ENCODE peak calls at places on chromosomes 4 and X, in six cellular contexts. One of them, this sample, is unnamed.

GRCh38 chr4:85482000-85482738 is 7.2 kb downstream of the ARHGAP24 start:
- DNase-seq in K562: no peak
- DNase-seq in HepG2: no peak
- DNase-seq in GM12878: no peak
- DNase-seq in GM12892: no peak
- DNase-seq in H1: no peak
- DNase-seq in this sample: no peak

GRCh38 chrX:12984629-12985303 is 9.9 kb downstream of the TMSB4X start:
- DNase-seq in K562: peak; percentile 43
- DNase-seq in HepG2: no peak
- DNase-seq in GM12878: no peak
- DNase-seq in GM12892: no peak
- DNase-seq in H1: no peak
- DNase-seq in this sample: no peak

GRCh38 chrX:134883134-134883700 is 107.6 kb upstream of the SMIM10 start:
- DNase-seq in K562: no peak
- DNase-seq in HepG2: no peak
- DNase-seq in GM12878: no peak
- DNase-seq in GM12892: no peak
- DNase-seq in H1: no peak
- DNase-seq in this sample: no peak

GRCh38 chr4:577499-578450 is 1.7 kb upstream of the TMEM271 start:
- DNase-seq in K562: no peak
- DNase-seq in HepG2: peak; percentile 18
- DNase-seq in GM12878: no peak
- DNase-seq in GM12892: no peak
- DNase-seq in H1: peak; percentile 70
- DNase-seq in this sample: no peak

GRCh38 chrX:107451754-107452153 is 2.3 kb downstream of the FRMPD3 start:
- DNase-seq in K562: no peak
- DNase-seq in HepG2: no peak
- DNase-seq in GM12878: no peak
- DNase-seq in GM12892: no peak
- DNase-seq in H1: peak; percentile 46
- DNase-seq in this sample: no peak

GRCh38 chrX:68927178-68927577 is 98.4 kb downstream of the EFNB1 start:
- DNase-seq in K562: no peak
- DNase-seq in HepG2: no peak
- DNase-seq in GM12878: no peak
- DNase-seq in GM12892: no peak
- DNase-seq in H1: no peak
- DNase-seq in this sample: no peak

GRCh38 chrX:134338527-134338926 is 101.5 kb downstream of the CCDC160 start:
- DNase-seq in K562: no peak
- DNase-seq in HepG2: no peak
- DNase-seq in GM12878: peak; percentile 2
- DNase-seq in GM12892: no peak
- DNase-seq in H1: no peak
- DNase-seq in this sample: no peak

GRCh38 chrX:5646818-5647217 is 581.8 kb downstream of the NLGN4X start:
- DNase-seq in K562: no peak
- DNase-seq in HepG2: no peak
- DNase-seq in GM12878: peak; percentile 66
- DNase-seq in GM12892: peak; percentile 12
- DNase-seq in H1: no peak
- DNase-seq in this sample: no peak

GRCh38 chrX:19448077-19448476 is 67.2 kb downstream of the MAP3K15 start:
- DNase-seq in K562: no peak
- DNase-seq in HepG2: peak; percentile 15
- DNase-seq in GM12878: no peak
- DNase-seq in GM12892: no peak
- DNase-seq in H1: no peak
- DNase-seq in this sample: no peak

GRCh38 chr4:13642576-13642975 is 15.1 kb upstream of the BOD1L1 start:
- DNase-seq in K562: no peak
- DNase-seq in HepG2: no peak
- DNase-seq in GM12878: no peak
- DNase-seq in GM12892: no peak
- DNase-seq in H1: no peak
- DNase-seq in this sample: no peak

GRCh38 chr4:158484173-158484885 is 37.4 kb upstream of the RXFP1 start:
- DNase-seq in K562: no peak
- DNase-seq in HepG2: no peak
- DNase-seq in GM12878: no peak
- DNase-seq in GM12892: no peak
- DNase-seq in H1: no peak
- DNase-seq in this sample: no peak

GRCh38 chr4:58590714-58591113 is 1480.5 kb upstream of the IGFBP7 start:
- DNase-seq in K562: no peak
- DNase-seq in HepG2: no peak
- DNase-seq in GM12878: no peak
- DNase-seq in GM12892: no peak
- DNase-seq in H1: no peak
- DNase-seq in this sample: no peak

GRCh38 chr4:180197471-180197870 is 2045.7 kb upstream of the TENM3 start:
- DNase-seq in K562: no peak
- DNase-seq in HepG2: no peak
- DNase-seq in GM12878: no peak
- DNase-seq in GM12892: no peak
- DNase-seq in H1: no peak
- DNase-seq in this sample: no peak

GRCh38 chr4:59540311-59540710 is 1659.8 kb upstream of the ADGRL3 start:
- DNase-seq in K562: no peak
- DNase-seq in HepG2: peak; percentile 3
- DNase-seq in GM12878: no peak
- DNase-seq in GM12892: no peak
- DNase-seq in H1: no peak
- DNase-seq in this sample: no peak

GRCh38 chrX:40755291-40756249 is 20.2 kb upstream of the MED14 start:
- DNase-seq in K562: no peak
- DNase-seq in HepG2: no peak
- DNase-seq in GM12878: no peak
- DNase-seq in GM12892: no peak
- DNase-seq in H1: no peak
- DNase-seq in this sample: no peak

GRCh38 chrX:47815901-47816845 is 20.5 kb upstream of the ZNF81 start:
- DNase-seq in K562: no peak
- DNase-seq in HepG2: no peak
- DNase-seq in GM12878: no peak
- DNase-seq in GM12892: no peak
- DNase-seq in H1: no peak
- DNase-seq in this sample: no peak

GRCh38 chrX:153603131-153603656 is 4.3 kb upstream of the CCNQ start:
- DNase-seq in K562: no peak
- DNase-seq in HepG2: no peak
- DNase-seq in GM12878: no peak
- DNase-seq in GM12892: no peak
- DNase-seq in H1: no peak
- DNase-seq in this sample: no peak

GRCh38 chr4:157957905-157958304 is 214.9 kb downstream of the GASK1B start:
- DNase-seq in K562: no peak
- DNase-seq in HepG2: no peak
- DNase-seq in GM12878: no peak
- DNase-seq in GM12892: no peak
- DNase-seq in H1: no peak
- DNase-seq in this sample: no peak

GRCh38 chr4:91325495-91325894 is 978.3 kb upstream of the GRID2 start:
- DNase-seq in K562: no peak
- DNase-seq in HepG2: no peak
- DNase-seq in GM12878: no peak
- DNase-seq in GM12892: no peak
- DNase-seq in H1: no peak
- DNase-seq in this sample: no peak
- TF ChIP-seq TAF1 in K562: no peak
- TF ChIP-seq TAF1 in HepG2: no peak
- TF ChIP-seq TAF1 in GM12878: no peak
- TF ChIP-seq TAF1 in GM12892: no peak
- TF ChIP-seq TAF1 in H1: no peak
- TF ChIP-seq TAF1 in this sample: no peak

GRCh38 chr4:17376205-17376604 is 135.7 kb downstream of the QDPR start:
- DNase-seq in K562: no peak
- DNase-seq in HepG2: no peak
- DNase-seq in GM12878: no peak
- DNase-seq in GM12892: no peak
- DNase-seq in H1: no peak
- DNase-seq in this sample: no peak
- TF ChIP-seq POLR2AphosphoS5 in K562: no peak
- TF ChIP-seq POLR2AphosphoS5 in HepG2: no peak
- TF ChIP-seq POLR2AphosphoS5 in GM12878: no peak
- TF ChIP-seq POLR2AphosphoS5 in GM12892: no peak
- TF ChIP-seq POLR2AphosphoS5 in H1: no peak
- TF ChIP-seq POLR2AphosphoS5 in this sample: no peak

GRCh38 chr4:147928400-147928799 is 196.5 kb downstream of the ARHGAP10 start:
- DNase-seq in K562: no peak
- DNase-seq in HepG2: no peak
- DNase-seq in GM12878: no peak
- DNase-seq in GM12892: no peak
- DNase-seq in H1: no peak
- DNase-seq in this sample: no peak

GRCh38 chr4:147938481-147938880 is 206.6 kb downstream of the ARHGAP10 start:
- DNase-seq in K562: no peak
- DNase-seq in HepG2: no peak
- DNase-seq in GM12878: no peak
- DNase-seq in GM12892: no peak
- DNase-seq in H1: no peak
- DNase-seq in this sample: no peak

GRCh38 chr4:147927377-147928137 is 195.7 kb downstream of the ARHGAP10 start:
- DNase-seq in K562: no peak
- DNase-seq in HepG2: no peak
- DNase-seq in GM12878: no peak
- DNase-seq in GM12892: no peak
- DNase-seq in H1: no peak
- DNase-seq in this sample: no peak

GRCh38 chr4:147933779-147934178 is 201.9 kb downstream of the ARHGAP10 start:
- DNase-seq in K562: no peak
- DNase-seq in HepG2: no peak
- DNase-seq in GM12878: no peak
- DNase-seq in GM12892: no peak
- DNase-seq in H1: no peak
- DNase-seq in this sample: no peak

DNA sequence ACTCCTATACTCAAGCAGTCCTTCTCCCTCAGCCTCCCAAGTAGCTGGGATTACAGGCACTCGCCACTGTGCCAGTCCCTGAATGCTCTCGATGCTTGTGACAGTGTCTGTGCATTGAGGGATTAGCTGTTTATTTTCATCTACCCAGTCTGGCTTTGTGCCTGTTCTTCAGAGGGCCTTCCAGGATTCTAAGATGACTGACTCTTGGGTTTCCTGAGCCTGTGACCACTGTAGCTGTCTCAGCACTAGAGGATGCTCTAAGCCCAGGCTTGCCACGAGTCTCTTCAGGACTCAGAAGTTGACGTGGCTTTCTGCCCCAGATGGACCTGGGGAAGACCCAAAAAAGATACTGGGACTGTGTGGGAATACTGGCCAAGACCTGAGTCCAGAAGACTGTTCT is 201.4 kb downstream of the ARHGAP10 start:
- DNase-seq in K562: no peak
- DNase-seq in HepG2: no peak
- DNase-seq in GM12878: no peak
- DNase-seq in GM12892: no peak
- DNase-seq in H1: no peak
- DNase-seq in this sample: no peak
- TF ChIP-seq POLR2A in K562: no peak
- TF ChIP-seq POLR2A in HepG2: no peak
- TF ChIP-seq POLR2A in GM12878: no peak
- TF ChIP-seq POLR2A in GM12892: no peak
- TF ChIP-seq POLR2A in H1: no peak
- TF ChIP-seq POLR2A in this sample: no peak

GRCh38 chrX:46268429-46268828 is 276.8 kb downstream of the ZNF674 start:
- DNase-seq in K562: no peak
- DNase-seq in HepG2: peak; percentile 11
- DNase-seq in GM12878: no peak
- DNase-seq in GM12892: no peak
- DNase-seq in H1: no peak
- DNase-seq in this sample: no peak
- TF ChIP-seq TAF1 in K562: no peak
- TF ChIP-seq TAF1 in HepG2: no peak
- TF ChIP-seq TAF1 in GM12878: no peak
- TF ChIP-seq TAF1 in GM12892: no peak
- TF ChIP-seq TAF1 in H1: no peak
- TF ChIP-seq TAF1 in this sample: no peak

This sample was measured in GM12891.